ENCODE peak calls at places on chromosome 1, in ten cellular contexts. W, H, P, F, G, N, B, S, M and Y are unnamed samples.

GRCh38 chr1:27301582-27302199 is 20.3 kb upstream of the TMEM222 start:
- DNase-seq in W (no peak), H (no peak), P (no peak), F (no peak), G (no peak), N (no peak), B (no peak), S (no peak), M (no peak), Y (no peak)

GRCh38 chr1:53719469-53719868 is 19.5 kb downstream of the GLIS1 start:
- DNase-seq in W (no peak), H (no peak), P (no peak), F (no peak), G (no peak), N (no peak), B (no peak), S (no peak), M (no peak), Y (no peak)

GRCh38 chr1:83511327-83511726 is 487.6 kb downstream of the TTLL7 start:
- DNase-seq in W (no peak), H (no peak), P (no peak), F (no peak), G (no peak), N (no peak), B (no peak), S (no peak), M (no peak), Y (no peak)

GRCh38 chr1:13498553-13498952 is 15.2 kb downstream of the LRRC38 start:
- DNase-seq in W (no peak), H (no peak), P (no peak), F (no peak), G (no peak), N (no peak), B (no peak), S (no peak), M (no peak), Y (no peak)

GRCh38 chr1:228870041-228870713 is 134.9 kb downstream of the RHOU start:
- DNase-seq in W (no peak), H (no peak), P (no peak), F (no peak), G (peak; percentile 79), N (no peak), B (no peak), S (peak; percentile 63), M (no peak), Y (no peak)

GRCh38 chr1:204224655-204225054 is 10.9 kb upstream of the GOLT1A start:
- DNase-seq in W (no peak), H (no peak), P (no peak), F (no peak), G (no peak), N (peak; percentile 19), B (no peak), S (no peak), M (no peak), Y (no peak)

GRCh38 chr1:107991371-107992066 is 26.5 kb upstream of the VAV3 start:
- DNase-seq in W (no peak), H (no peak), P (no peak), F (peak; percentile 81), G (no peak), N (peak; percentile 7), B (peak; percentile 79), S (no peak), M (peak; percentile 43), Y (no peak)

GRCh38 chr1:205147191-205147590 is 25.4 kb upstream of the RBBP5 start:
- DNase-seq in W (no peak), H (no peak), P (no peak), F (no peak), G (no peak), N (peak; percentile 48), B (peak; percentile 33), S (no peak), M (peak; percentile 25), Y (no peak)

GRCh38 chr1:7454895-7455784 is 316.0 kb upstream of the VAMP3 start:
- DNase-seq in W (no peak), H (no peak), P (no peak), F (no peak), G (no peak), N (peak; percentile 63), B (no peak), S (no peak), M (no peak), Y (no peak)

GRCh38 chr1:44263191-44263944 is 50.1 kb downstream of the DMAP1 start:
- DNase-seq in W (no peak), H (no peak), P (no peak), F (no peak), G (no peak), N (no peak), B (no peak), S (no peak), M (no peak), Y (no peak)

DNA sequence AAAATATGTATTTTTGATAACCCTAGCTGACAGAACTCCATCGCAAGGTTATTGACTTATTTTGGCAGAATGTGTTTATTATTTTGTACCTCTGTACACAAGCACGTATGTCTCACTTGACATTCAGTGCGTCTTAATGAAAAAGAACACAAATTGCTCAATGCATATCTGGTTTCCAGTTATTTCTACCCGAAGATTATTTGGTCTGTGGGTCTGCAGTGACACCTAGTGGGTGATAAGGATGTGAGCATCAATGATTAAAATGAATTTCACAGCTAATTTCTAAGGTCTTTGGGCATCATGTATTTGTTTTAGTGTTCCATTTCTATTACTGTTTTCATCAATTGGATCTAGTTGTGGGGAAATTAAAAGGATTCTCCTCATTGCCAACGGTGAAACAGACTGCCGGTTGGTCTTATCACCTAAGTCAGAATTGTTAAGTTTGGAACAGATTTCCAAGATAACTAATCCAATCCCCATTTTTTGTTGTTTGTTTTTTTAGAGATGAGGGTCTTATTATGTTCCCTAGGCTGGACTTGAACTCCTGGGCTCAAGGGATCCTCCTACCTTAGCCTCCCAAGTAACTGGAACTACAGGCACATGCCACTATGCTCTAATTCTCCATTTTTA is 13.9 kb downstream of the DDX20 start:
- DNase-seq in W (peak; percentile 56), H (peak; percentile 48), P (peak; percentile 55), F (peak; percentile 42), G (no peak), N (peak; percentile 65), B (peak; percentile 75), S (no peak), M (peak; percentile 48), Y (no peak)
- TF ChIP-seq CTCF in W (peak; percentile 70), H (peak; percentile 67), P (peak; percentile 70), F (peak; percentile 84), G (peak; percentile 78), N (peak; percentile 71), B (peak; percentile 74), S (peak; percentile 83), M (peak; percentile 62), Y (peak; percentile 85)

GRCh38 chr1:173669491-173669941 is at the start of gene ANKRD45:
- DNase-seq in W (peak; percentile 33), H (no peak), P (peak; percentile 76), F (no peak), G (no peak), N (peak; percentile 54), B (peak; percentile 40), S (peak; percentile 85), M (peak; percentile 20), Y (peak; percentile 39)
- TF ChIP-seq CTCF in W (no peak), H (no peak), P (peak; percentile 8), F (no peak), G (no peak), N (peak; percentile 2), B (no peak), S (no peak), M (no peak), Y (peak; percentile 21)

DNA sequence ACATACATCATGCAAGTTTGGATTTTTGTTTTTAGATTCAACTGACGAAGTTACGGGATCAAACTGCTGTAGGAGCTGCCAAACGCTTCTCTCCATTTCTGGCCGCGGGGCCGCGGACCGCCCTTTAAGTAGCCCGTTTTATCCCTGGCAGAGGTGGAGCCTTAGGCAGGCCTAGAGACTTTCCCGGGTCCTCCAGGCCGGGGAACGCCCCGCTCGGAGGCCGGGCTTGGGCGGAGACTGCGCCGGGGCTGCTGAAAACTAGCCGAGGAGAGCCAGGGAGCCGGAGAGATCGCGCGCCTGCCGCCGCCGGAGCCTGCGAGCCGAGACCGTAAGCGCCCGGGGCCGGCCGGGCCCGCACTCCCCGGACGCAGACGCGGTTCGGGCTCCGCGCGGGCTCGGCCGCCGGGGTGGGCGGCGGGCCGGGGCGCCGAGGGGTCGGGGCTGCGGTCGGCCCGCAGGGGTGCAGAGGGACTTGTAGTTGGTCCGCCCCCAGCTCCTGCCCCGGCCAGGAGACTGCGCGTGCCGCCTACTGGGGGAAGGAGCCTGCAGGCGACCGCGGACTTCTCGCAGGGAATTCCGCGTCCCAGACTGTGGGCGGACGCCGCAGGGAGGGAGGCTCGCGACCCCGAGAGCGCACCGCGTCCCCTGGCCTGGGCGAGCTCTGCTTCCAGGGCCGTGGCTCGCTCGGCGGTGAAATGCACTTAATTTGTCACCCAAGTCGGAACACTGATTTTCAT is at the start of gene EPHX1:
- DNase-seq in W (peak; percentile 94), H (peak; percentile 71), P (peak; percentile 91), F (peak; percentile 86), G (peak; percentile 96), N (peak; percentile 88), B (peak; percentile 89), S (peak; percentile 95), M (peak; percentile 37), Y (peak; percentile 68)
- TF ChIP-seq CTCF in W (no peak), H (no peak), P (peak; percentile 39), F (no peak), G (peak; percentile 50), N (no peak), B (no peak), S (peak; percentile 47), M (peak; percentile 3), Y (peak; percentile 46)

DNA sequence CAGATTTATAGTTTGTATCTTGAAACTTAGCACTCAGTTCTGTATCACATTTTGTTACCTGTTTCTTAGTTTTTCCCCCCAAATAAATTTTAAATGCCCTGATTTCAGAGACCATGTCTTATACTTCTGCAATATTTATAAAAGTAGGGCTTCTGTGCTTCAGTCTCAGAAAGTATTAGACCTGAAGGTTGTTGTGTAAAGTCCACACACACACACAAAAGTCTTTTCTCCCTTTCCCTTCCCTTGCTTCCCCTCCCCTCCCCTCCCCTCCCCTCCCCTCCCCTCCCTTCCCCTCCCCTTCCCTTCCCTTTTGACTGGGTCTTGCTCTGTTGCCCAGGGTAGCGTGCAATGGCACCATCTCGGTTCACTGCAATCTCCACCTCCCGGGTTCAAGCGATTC is 41.0 kb upstream of the KCNK1 start:
- DNase-seq in W (no peak), H (no peak), P (no peak), F (no peak), G (no peak), N (no peak), B (no peak), S (no peak), M (no peak), Y (no peak)
- TF ChIP-seq CTCF in W (no peak), H (no peak), P (no peak), F (no peak), G (no peak), N (no peak), B (no peak), S (no peak), M (no peak), Y (no peak)